ENCODE peak calls at places on chromosomes 5 and 9, in eight cellular contexts. M is brain microvascular endothelial cell; J is activated T-cell treated with anti-CD3 and anti-CD28 coated beads, Interleukin-2, amount 50 U/mL, for 4 hours; Z is left cardiac atrium; L is astrocyte of the spinal cord; D is fibroblast of the conjunctiva; F is EH; E is ovary. G is an unnamed sample.

GRCh38 chr5:95262933-95263660 is 21.8 kb downstream of the MCTP1 start:
- DNase-seq in M (no peak), J (no peak), Z (no peak), L (no peak), D (no peak), F (no peak), E (no peak), G (no peak)

GRCh38 chr9:3244963-3245653 is 280.7 kb downstream of the RFX3 start:
- DNase-seq in M (no peak), J (no peak), Z (no peak), L (no peak), D (no peak), F (no peak), E (no peak), G (no peak)

GRCh38 chr9:133086894-133087293 is 25.1 kb downstream of the CEL start:
- DNase-seq in M (no peak), J (no peak), Z (no peak), L (no peak), D (no peak), F (no peak), E (no peak), G (no peak)

GRCh38 chr9:37370968-37371563 is 51.4 kb upstream of the GRHPR start:
- DNase-seq in M (no peak), J (no peak), Z (no peak), L (no peak), D (no peak), F (no peak), E (no peak), G (no peak)

GRCh38 chr5:142411656-142412425 is 87.0 kb upstream of the SPRY4 start:
- DNase-seq in M (no peak), J (no peak), Z (no peak), L (no peak), D (no peak), F (no peak), E (no peak), G (no peak)

GRCh38 chr5:143117821-143118220 is 285.7 kb downstream of the NR3C1 start:
- DNase-seq in M (no peak), J (no peak), Z (no peak), L (no peak), D (no peak), F (no peak), E (no peak), G (no peak)

GRCh38 chr9:128920381-128921058 is at the start of gene PHYHD1:
- DNase-seq in M (no peak), J (no peak), Z (peak; percentile 79), L (peak; percentile 53), D (peak; percentile 60), F (peak; percentile 80), E (peak; percentile 64), G (peak; percentile 41)

GRCh38 chr5:33628781-33629180 is 188.0 kb downstream of the TARS1 start:
- DNase-seq in M (no peak), J (no peak), Z (no peak), L (no peak), D (no peak), F (no peak), E (no peak), G (no peak)

GRCh38 chr5:9686211-9686610 is 56.1 kb upstream of the TAS2R1 start:
- DNase-seq in M (peak; percentile 92), J (no peak), Z (no peak), L (peak; percentile 71), D (no peak), F (peak; percentile 91), E (no peak), G (peak; percentile 87)

GRCh38 chr5:38431242-38431853 is 125.1 kb downstream of the LIFR start:
- DNase-seq in M (no peak), J (no peak), Z (no peak), L (no peak), D (no peak), F (no peak), E (no peak), G (no peak)

GRCh38 chr9:137025120-137025966 is 2.7 kb downstream of the ABCA2 start:
- DNase-seq in M (no peak), J (no peak), Z (no peak), L (no peak), D (no peak), F (no peak), E (no peak), G (no peak)

GRCh38 chr5:62046191-62046590 is 259.8 kb upstream of the KIF2A start:
- DNase-seq in M (no peak), J (no peak), Z (no peak), L (no peak), D (no peak), F (no peak), E (no peak), G (no peak)

GRCh38 chr9:137299938-137300337 is 2.1 kb downstream of the NRARP start:
- DNase-seq in M (no peak), J (no peak), Z (peak; percentile 65), L (no peak), D (no peak), F (no peak), E (no peak), G (no peak)

GRCh38 chr9:4177970-4178758 is 121.7 kb downstream of the GLIS3 start:
- DNase-seq in M (no peak), J (no peak), Z (no peak), L (no peak), D (no peak), F (no peak), E (no peak), G (peak; percentile 84)

GRCh38 chr9:90447773-90448172 is 194.9 kb downstream of the DIRAS2 start:
- DNase-seq in M (no peak), J (no peak), Z (no peak), L (no peak), D (no peak), F (no peak), E (no peak), G (no peak)

GRCh38 chr5:9440517-9440916 is 105.4 kb downstream of the SEMA5A start:
- DNase-seq in M (no peak), J (no peak), Z (no peak), L (peak; percentile 9), D (no peak), F (peak; percentile 92), E (no peak), G (no peak)

GRCh38 chr5:89204766-89205165 is 321.8 kb upstream of the MEF2C start:
- DNase-seq in M (no peak), J (no peak), Z (no peak), L (peak; percentile 42), D (no peak), F (peak; percentile 7), E (no peak), G (peak; percentile 2)

GRCh38 chr5:88889165-88890069 is 6.4 kb upstream of the MEF2C start:
- DNase-seq in M (no peak), J (no peak), Z (peak; percentile 71), L (peak; percentile 62), D (no peak), F (no peak), E (peak; percentile 84), G (peak; percentile 11)

GRCh38 chr9:74672237-74672636 is 175.1 kb downstream of the RORB start:
- DNase-seq in M (no peak), J (no peak), Z (no peak), L (no peak), D (no peak), F (no peak), E (no peak), G (no peak)

GRCh38 chr9:35904966-35905781 is 828 bp upstream of the HRCT1 start:
- DNase-seq in M (peak; percentile 47), J (no peak), Z (no peak), L (peak; percentile 76), D (no peak), F (peak; percentile 78), E (no peak), G (peak; percentile 70)

GRCh38 chr9:93139365-93140182 is 5.5 kb upstream of the NINJ1 start:
- DNase-seq in M (no peak), J (no peak), Z (no peak), L (no peak), D (no peak), F (no peak), E (peak; percentile 12), G (no peak)

GRCh38 chr9:136720251-136720886 is 8.0 kb downstream of the DIPK1B start:
- DNase-seq in M (no peak), J (no peak), Z (peak; percentile 70), L (peak; percentile 25), D (no peak), F (peak; percentile 49), E (peak; percentile 48), G (peak; percentile 23)

GRCh38 chr5:82225525-82226172 is 52.5 kb downstream of the RPS23 start:
- DNase-seq in M (peak; percentile 63), J (peak; percentile 43), Z (peak; percentile 44), L (peak; percentile 71), D (peak; percentile 49), F (peak; percentile 68), E (peak; percentile 64), G (peak; percentile 64)

GRCh38 chr5:177419045-177419444 is 7.4 kb upstream of the GRK6 start:
- DNase-seq in M (peak; percentile 17), J (no peak), Z (no peak), L (no peak), D (no peak), F (peak; percentile 72), E (no peak), G (peak; percentile 58)

GRCh38 chr9:3708751-3709150 is 182.9 kb upstream of the RFX3 start:
- DNase-seq in M (no peak), J (no peak), Z (no peak), L (peak; percentile 36), D (no peak), F (peak; percentile 32), E (no peak), G (peak; percentile 31)

GRCh38 chr5:76641514-76642120 is 18.4 kb upstream of the F2RL2 start:
- DNase-seq in M (peak; percentile 85), J (peak; percentile 55), Z (peak; percentile 56), L (peak; percentile 82), D (peak; percentile 71), F (peak; percentile 77), E (peak; percentile 38), G (peak; percentile 83)